ENCODE peak calls at places on chromosomes 1 and 21, in nine cellular contexts. E is T-helper 17 cell, N is C1 segment of cervical spinal cord, Z is fibroblast of mammary gland, G is GM12892, V is fibroblast of the conjunctiva, A is RCC 7860, J is T-helper 9 cell, Q is NCI-H1694. L is an unnamed sample.

GRCh38 chr1:110508531-110508930 is 10.4 kb downstream of the KCNA10 start:
- DNase-seq in A (no peak), Z (no peak), V (no peak), Q (no peak), J (no peak), N (no peak), E (no peak), G (no peak), L (no peak)

GRCh38 chr1:223837206-223837605 is 8.5 kb downstream of the TP53BP2 start:
- DNase-seq in E (no peak), N (no peak), Q (no peak), A (no peak), Z (no peak), V (no peak), G (no peak), J (no peak), L (no peak)

GRCh38 chr21:42480736-42481135 is 15.3 kb downstream of the RSPH1 start:
- DNase-seq in Q (no peak), A (no peak), J (no peak), Z (no peak), E (no peak), V (no peak), G (no peak), N (no peak), L (no peak)

GRCh38 chr1:156654700-156655099 is 12.8 kb downstream of the BCAN start:
- DNase-seq in A (no peak), V (no peak), G (no peak), Q (peak; percentile 68), N (no peak), E (no peak), J (no peak), Z (peak; percentile 23), L (no peak)

GRCh38 chr1:150410582-150411101 is 46.7 kb downstream of the RPRD2 start:
- DNase-seq in Q (no peak), N (no peak), V (no peak), A (no peak), E (no peak), J (no peak), Z (peak; percentile 77), G (no peak), L (no peak)

GRCh38 chr1:76219589-76219914 is 145.0 kb downstream of the ST6GALNAC3 start:
- DNase-seq in J (no peak), N (no peak), Z (no peak), V (no peak), E (no peak), G (no peak), Q (no peak), A (no peak), L (no peak)

GRCh38 chr1:227788279-227789041 is 27.0 kb upstream of the PRSS38 start:
- DNase-seq in A (no peak), Q (peak; percentile 61), V (no peak), J (no peak), Z (no peak), G (peak; percentile 73), E (peak; percentile 55), N (no peak), L (no peak)

GRCh38 chr1:31977361-31978131 is 36.1 kb upstream of the KHDRBS1 start:
- DNase-seq in G (no peak), Z (peak; percentile 92), E (no peak), A (peak; percentile 17), Q (no peak), V (peak; percentile 91), N (no peak), J (no peak), L (no peak)

GRCh38 chr1:222540598-222540995 is 7.3 kb downstream of the HHIPL2 start:
- DNase-seq in Z (no peak), E (no peak), N (no peak), A (no peak), V (no peak), G (no peak), J (no peak), Q (no peak), L (no peak)

GRCh38 chr1:200150721-200151120 is 123.2 kb downstream of the NR5A2 start:
- DNase-seq in N (no peak), Q (no peak), J (no peak), Z (peak; percentile 79), E (no peak), G (no peak), V (peak; percentile 57), A (peak; percentile 87), L (no peak)

GRCh38 chr1:154468480-154469240 is 33.4 kb upstream of the TDRD10 start:
- DNase-seq in G (no peak), Q (peak; percentile 76), E (no peak), A (no peak), V (no peak), N (no peak), Z (no peak), J (no peak), L (no peak)

GRCh38 chr1:168485048-168485447 is 58.7 kb downstream of the XCL2 start:
- DNase-seq in A (no peak), N (no peak), E (no peak), J (no peak), V (no peak), Z (peak; percentile 68), Q (no peak), G (no peak), L (no peak)

GRCh38 chr1:24418898-24419628 is 3.5 kb downstream of the NIPAL3 start:
- DNase-seq in E (no peak), A (no peak), G (no peak), N (no peak), Z (peak; percentile 48), Q (no peak), J (no peak), V (no peak), L (peak; percentile 67)

GRCh38 chr21:34221331-34222030 is 142.3 kb upstream of the KCNE2 start:
- DNase-seq in J (no peak), A (no peak), Z (no peak), V (no peak), E (no peak), G (no peak), Q (no peak), N (no peak), L (no peak)

GRCh38 chr1:8870605-8871538 is 7.6 kb downstream of the ENO1 start:
- DNase-seq in Q (no peak), E (no peak), V (no peak), J (no peak), N (no peak), Z (no peak), G (no peak), A (peak; percentile 45), L (no peak)

GRCh38 chr1:219416598-219417238 is 196.2 kb downstream of the ZC3H11B start:
- DNase-seq in J (peak; percentile 39), A (peak; percentile 42), E (peak; percentile 32), Q (peak; percentile 68), N (no peak), G (no peak), V (peak; percentile 28), Z (peak; percentile 63), L (no peak)

GRCh38 chr1:84122780-84123382 is 21.2 kb upstream of the PRKACB start:
- DNase-seq in A (peak; percentile 24), Q (peak; percentile 62), N (no peak), Z (peak; percentile 67), E (peak; percentile 23), V (no peak), G (no peak), J (peak; percentile 24), L (no peak)

GRCh38 chr1:92623187-92623778 is 136.6 kb upstream of the GFI1 start:
- DNase-seq in G (no peak), V (no peak), J (no peak), Z (peak; percentile 33), N (no peak), A (no peak), Q (peak; percentile 33), E (no peak), L (no peak)

GRCh38 chr1:98557808-98558390 is 103.6 kb upstream of the SNX7 start:
- DNase-seq in Q (no peak), A (no peak), Z (no peak), E (no peak), G (no peak), N (no peak), J (no peak), V (no peak), L (no peak)

GRCh38 chr1:119794856-119795255 is 16.4 kb downstream of the REG4 start:
- DNase-seq in V (no peak), G (no peak), Z (peak; percentile 23), Q (no peak), N (no peak), E (no peak), A (no peak), J (no peak), L (no peak)

GRCh38 chr1:181618559-181618958 is 135.2 kb downstream of the CACNA1E start:
- DNase-seq in G (no peak), J (no peak), A (no peak), V (no peak), Z (no peak), E (no peak), N (no peak), Q (no peak), L (no peak)

GRCh38 chr1:110056284-110056680 is 14.2 kb downstream of the ALX3 start:
- DNase-seq in Z (peak; percentile 34), G (no peak), N (no peak), Q (no peak), V (no peak), J (no peak), E (no peak), A (no peak), L (no peak)

GRCh38 chr1:154884868-154885706 is 15.0 kb upstream of the KCNN3 start:
- DNase-seq in N (no peak), A (no peak), J (no peak), Z (no peak), G (no peak), Q (no peak), E (no peak), V (no peak), L (no peak)

GRCh38 chr1:183243190-183244065 is 57.4 kb downstream of the LAMC2 start:
- DNase-seq in J (no peak), Z (peak; percentile 86), N (no peak), G (no peak), E (no peak), A (no peak), V (no peak), Q (no peak), L (no peak)

GRCh38 chr1:205321109-205321958 is at the start of gene NUAK2:
- DNase-seq in J (peak; percentile 76), V (peak; percentile 71), Z (peak; percentile 80), E (peak; percentile 79), G (peak; percentile 69), Q (peak; percentile 79), N (peak; percentile 71), A (peak; percentile 82), L (peak; percentile 83)

GRCh38 chr1:234044079-234044478 is 139.6 kb downstream of the SLC35F3 start:
- DNase-seq in A (no peak), E (no peak), Q (no peak), J (no peak), G (no peak), V (no peak), N (no peak), Z (no peak), L (no peak)

GRCh38 chr1:57831624-57832023 is 407.8 kb upstream of the DAB1 start:
- DNase-seq in A (peak; percentile 12), G (no peak), Z (peak; percentile 77), V (no peak), J (no peak), Q (no peak), N (no peak), E (no peak), L (no peak)

GRCh38 chr1:115454835-115455511 is 116.9 kb upstream of the NGF start:
- DNase-seq in J (no peak), E (no peak), G (no peak), V (peak; percentile 27), A (no peak), Z (peak; percentile 41), N (no peak), Q (no peak), L (peak; percentile 23)

GRCh38 chr1:21680918-21681317 is 11.8 kb upstream of the RAP1GAP start:
- DNase-seq in J (no peak), V (no peak), G (no peak), N (no peak), Z (peak; percentile 38), E (no peak), A (no peak), Q (no peak), L (no peak)

GRCh38 chr1:84598846-84599741 is 24.9 kb upstream of the CTBS start:
- DNase-seq in E (no peak), V (peak; percentile 40), J (no peak), G (no peak), N (no peak), Z (peak; percentile 88), A (peak; percentile 35), Q (no peak), L (no peak)

GRCh38 chr1:212077028-212077427 is 41.5 kb downstream of the DTL start:
- DNase-seq in Z (no peak), Q (no peak), G (no peak), E (no peak), N (no peak), J (no peak), V (no peak), A (no peak), L (no peak)